ENCODE peak calls at places on chromosomes 7 and 10, in five cellular contexts. V is IMR-90, K is colonic mucosa, U is ovary, E is PC-3. G is an unnamed sample. For H3K9me3, the result is how much of the 10 kb centered on the place peaks cover.

GRCh38 chr7:117281562-117281961 is 41.3 kb downstream of the WNT2 start:
- DNase-seq in U (no peak), E (no peak), V (no peak), K (no peak), G (no peak)

GRCh38 chr10:86210416-86210815 is 156.2 kb downstream of the GRID1 start:
- DNase-seq in V (no peak), E (no peak), K (no peak), U (no peak), G (no peak)

GRCh38 chr7:134630890-134631289 is 15.8 kb upstream of the BPGM start:
- DNase-seq in V (peak), E (peak), K (no peak), U (no peak), G (no peak)

GRCh38 chr7:24024276-24024675 is 259.7 kb upstream of the NPY start:
- DNase-seq in E (no peak), K (no peak), U (no peak), V (no peak), G (no peak)

GRCh38 chr10:110751845-110752244 is 107.7 kb downstream of the RBM20 start:
- DNase-seq in V (no peak), U (no peak), K (no peak), E (no peak), G (no peak)

GRCh38 chr10:129992356-129992755 is 28.3 kb upstream of the EBF3 start:
- DNase-seq in K (no peak), U (no peak), V (no peak), E (no peak), G (no peak)

GRCh38 chr7:142334806-142335205 is 76.9 kb upstream of the PRSS58 start:
- DNase-seq in K (no peak), V (no peak), E (no peak), U (no peak), G (no peak)

GRCh38 chr10:6140141-6140841 is 51.5 kb downstream of the RBM17 start:
- DNase-seq in V (no peak), K (peak), E (no peak), U (no peak), G (no peak)

GRCh38 chr7:1521454-1521853 is 9.0 kb upstream of the MAFK start:
- DNase-seq in U (no peak), E (no peak), K (no peak), V (no peak), G (no peak)

GRCh38 chr7:48154792-48155413 is 16.4 kb upstream of the ABCA13 start:
- DNase-seq in V (peak), U (no peak), E (peak), K (peak), G (no peak)

GRCh38 chr10:105658696-105659095 is 1017.6 kb downstream of the SORCS3 start:
- DNase-seq in E (no peak), U (no peak), K (no peak), V (no peak), G (no peak)

GRCh38 chr7:125511310-125511709 is 581.7 kb upstream of the POT1 start:
- DNase-seq in U (no peak), E (peak), V (no peak), K (no peak), G (no peak)

GRCh38 chr10:79937661-79938226 is 11.2 kb downstream of the SFTPD start:
- DNase-seq in E (no peak), V (no peak), K (no peak), U (no peak), G (no peak)

GRCh38 chr10:1293636-1294440 is 237.7 kb downstream of the WDR37 start:
- DNase-seq in U (no peak), E (no peak), K (no peak), V (no peak), G (no peak)

GRCh38 chr10:130495891-130496642 is 359.9 kb downstream of the GLRX3 start:
- DNase-seq in U (no peak), K (no peak), E (no peak), V (peak), G (no peak)

GRCh38 chr10:119401671-119402395 is 140.7 kb downstream of the RGS10 start:
- DNase-seq in K (peak), E (peak), V (peak), U (peak), G (no peak)

GRCh38 chr10:33335800-33336605 is 1.5 kb upstream of the NRP1 start:
- DNase-seq in V (peak), E (peak), U (peak), K (peak), G (no peak)

GRCh38 chr10:70981171-70981836 is 92.9 kb upstream of the PCBD1 start:
- DNase-seq in U (no peak), V (no peak), E (no peak), K (no peak), G (no peak)

GRCh38 chr10:71767420-71768035 is 5.8 kb downstream of the VSIR start:
- DNase-seq in E (peak), V (no peak), K (peak), U (peak), G (no peak)

GRCh38 chr10:48613015-48613414 is 8.1 kb upstream of the ARHGAP22 start:
- DNase-seq in E (no peak), V (peak), K (peak), U (no peak), G (no peak)

GRCh38 chr10:12333382-12334185 is 15.8 kb upstream of the CAMK1D start:
- DNase-seq in V (peak), E (peak), K (peak), U (peak), G (peak)

GRCh38 chr10:68628576-68629127 is 68.5 kb downstream of the TET1 start:
- DNase-seq in E (peak), K (no peak), V (peak), U (no peak), G (no peak)

GRCh38 chr7:158263964-158264748 is 323.5 kb downstream of the PTPRN2 start:
- DNase-seq in E (no peak), V (no peak), K (peak), U (no peak), G (no peak)

GRCh38 chr7:108097703-108098102 is 32.5 kb downstream of the LAMB4 start:
- DNase-seq in V (no peak), U (no peak), K (peak), E (peak), G (no peak)

GRCh38 chr10:89159761-89160160 is 47.4 kb downstream of the CH25H start:
- DNase-seq in K (no peak), E (no peak), V (no peak), U (no peak), G (no peak)

GRCh38 chr10:71213761-71214440 is 1.5 kb downstream of the UNC5B start:
- DNase-seq in V (peak), E (no peak), U (no peak), K (peak), G (no peak)

GRCh38 chr10:11527700-11528255 is 83.7 kb downstream of the USP6NL start:
- DNase-seq in U (no peak), E (no peak), V (peak), K (no peak), G (no peak)

GRCh38 chr7:157910446-157910845 is 573.6 kb downstream of the DNAJB6 start:
- DNase-seq in U (no peak), E (no peak), V (no peak), K (no peak), G (no peak)

GRCh38 chr7:118148930-118149329 is 35.0 kb upstream of the LSM8 start:
- DNase-seq in E (peak), V (peak), U (no peak), K (no peak), G (no peak)

GRCh38 chr10:13632407-13632806 is 45.6 kb downstream of the PRPF18 start:
- DNase-seq in V (no peak), K (no peak), U (no peak), E (no peak), G (no peak)

GRCh38 chr7:100132697-100133137 is 6.0 kb downstream of the MBLAC1 start:
- DNase-seq in K (peak), U (peak), E (peak), V (peak), G (peak)

GRCh38 chr7:3065724-3066143 is 22.1 kb upstream of the CARD11 start:
- DNase-seq in K (peak), V (peak), U (no peak), E (peak), G (peak)

GRCh38 chr7:27091125-27091524 is 4.7 kb downstream of the HOXA1 start:
- DNase-seq in U (no peak), E (no peak), K (no peak), V (no peak), G (no peak)

GRCh38 chr10:62374862-62375710 is 917 bp downstream of the ZNF365 start:
- DNase-seq in U (no peak), K (no peak), E (peak), V (peak), G (no peak)

DNA sequence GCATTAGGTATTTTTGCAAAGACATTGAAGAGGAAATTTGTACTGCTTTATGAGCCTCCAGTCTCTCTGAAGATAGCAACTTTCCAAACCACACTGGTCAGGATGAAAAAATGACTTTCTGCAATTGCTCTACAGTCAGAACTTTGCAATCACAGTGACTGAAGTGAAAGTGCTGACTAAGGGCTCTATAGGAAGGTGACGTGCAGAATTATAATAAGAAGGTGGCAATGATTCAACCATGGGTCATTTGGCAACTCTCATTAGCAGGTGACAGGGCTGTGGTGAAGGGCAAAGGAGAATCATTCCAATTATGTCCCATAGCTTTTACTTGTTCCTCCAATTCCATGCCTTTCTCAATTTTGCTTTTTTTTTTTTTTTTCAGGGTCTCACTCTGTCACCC is 311.0 kb downstream of the ANKRD30A start:
- DNase-seq in U (no peak), V (no peak), E (peak), K (no peak), G (no peak)
- H3K9me3 ChIP-seq in U (under half), V (under half), E (under half), K (under half), G (under half)

GRCh38 chr10:3129581-3130340 is 42.8 kb downstream of the PITRM1 start:
- DNase-seq in K (no peak), E (no peak), V (no peak), U (no peak), G (no peak)
- H3K9me3 ChIP-seq in K (under half), E (under half), V (under half), U (under half), G (under half)

GRCh38 chr7:72017756-72018155 is 394.4 kb downstream of the CALN1 start:
- DNase-seq in V (no peak), K (no peak), U (no peak), E (no peak), G (no peak)

GRCh38 chr7:72015106-72015505 is 397.0 kb downstream of the CALN1 start:
- DNase-seq in V (no peak), U (no peak), E (no peak), K (no peak), G (no peak)

GRCh38 chr7:72016574-72016973 is 395.6 kb downstream of the CALN1 start:
- DNase-seq in E (no peak), K (no peak), U (no peak), V (no peak), G (no peak)

GRCh38 chr7:72020301-72020700 is 391.8 kb downstream of the CALN1 start:
- DNase-seq in U (no peak), V (no peak), K (no peak), E (no peak), G (no peak)

GRCh38 chr7:72019436-72019835 is 392.7 kb downstream of the CALN1 start:
- DNase-seq in V (no peak), U (no peak), K (no peak), E (no peak), G (no peak)
- H3K9me3 ChIP-seq in V (under half), U (under half), K (under half), E (under half), G (under half)

DNA sequence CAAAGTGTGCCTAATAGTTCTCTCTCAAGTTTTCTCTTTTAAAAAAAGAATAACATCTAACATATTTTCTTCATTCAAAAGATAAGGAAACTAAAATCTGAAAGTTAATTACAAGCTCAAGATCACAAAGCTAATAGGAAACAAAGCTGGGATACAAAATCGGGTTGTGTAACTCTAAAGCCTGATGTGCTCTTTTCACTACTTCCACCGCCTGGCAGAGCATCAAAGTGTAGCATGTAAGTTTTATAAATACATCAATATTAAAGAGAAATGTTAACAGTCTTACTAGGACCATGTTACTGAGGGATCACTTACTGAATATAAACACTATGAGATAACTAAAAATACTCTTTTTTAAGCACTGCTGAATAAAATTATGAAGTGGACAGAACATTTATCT is 97.2 kb downstream of the KMT2C start:
- DNase-seq in U (no peak), K (no peak), E (no peak), V (peak), G (no peak)
- H3K9me3 ChIP-seq in U (under half), K (under half), E (under half), V (under half), G (under half)

DNA sequence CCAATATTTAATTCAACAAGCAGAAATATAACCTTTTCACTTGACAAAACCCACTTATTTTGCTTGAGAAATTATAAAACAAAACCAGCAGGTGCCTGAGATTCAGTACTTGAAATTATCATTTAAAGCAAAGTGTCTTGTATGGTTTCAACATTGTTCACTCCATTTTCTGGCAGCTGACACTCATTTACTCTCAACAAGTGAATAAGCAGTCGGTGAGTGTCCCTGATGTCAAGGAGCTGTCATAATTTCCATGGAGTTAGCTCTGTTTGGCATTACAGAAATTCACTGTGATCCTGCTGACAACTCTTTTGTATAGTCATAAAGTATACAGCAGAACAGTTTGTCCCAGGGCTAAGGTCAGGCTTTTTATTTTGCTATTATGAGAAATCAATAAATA is 490.0 kb downstream of the CNTNAP2 start:
- DNase-seq in V (no peak), K (no peak), E (no peak), U (no peak), G (no peak)
- H3K9me3 ChIP-seq in V (under half), K (under half), E (under half), U (under half), G (under half)

GRCh38 chr7:18903676-18904075 is 213.8 kb downstream of the TWIST1 start:
- DNase-seq in K (no peak), U (no peak), V (no peak), E (no peak), G (no peak)
- H3K9me3 ChIP-seq in K (under half), U (under half), V (under half), E (under half), G (under half)

DNA sequence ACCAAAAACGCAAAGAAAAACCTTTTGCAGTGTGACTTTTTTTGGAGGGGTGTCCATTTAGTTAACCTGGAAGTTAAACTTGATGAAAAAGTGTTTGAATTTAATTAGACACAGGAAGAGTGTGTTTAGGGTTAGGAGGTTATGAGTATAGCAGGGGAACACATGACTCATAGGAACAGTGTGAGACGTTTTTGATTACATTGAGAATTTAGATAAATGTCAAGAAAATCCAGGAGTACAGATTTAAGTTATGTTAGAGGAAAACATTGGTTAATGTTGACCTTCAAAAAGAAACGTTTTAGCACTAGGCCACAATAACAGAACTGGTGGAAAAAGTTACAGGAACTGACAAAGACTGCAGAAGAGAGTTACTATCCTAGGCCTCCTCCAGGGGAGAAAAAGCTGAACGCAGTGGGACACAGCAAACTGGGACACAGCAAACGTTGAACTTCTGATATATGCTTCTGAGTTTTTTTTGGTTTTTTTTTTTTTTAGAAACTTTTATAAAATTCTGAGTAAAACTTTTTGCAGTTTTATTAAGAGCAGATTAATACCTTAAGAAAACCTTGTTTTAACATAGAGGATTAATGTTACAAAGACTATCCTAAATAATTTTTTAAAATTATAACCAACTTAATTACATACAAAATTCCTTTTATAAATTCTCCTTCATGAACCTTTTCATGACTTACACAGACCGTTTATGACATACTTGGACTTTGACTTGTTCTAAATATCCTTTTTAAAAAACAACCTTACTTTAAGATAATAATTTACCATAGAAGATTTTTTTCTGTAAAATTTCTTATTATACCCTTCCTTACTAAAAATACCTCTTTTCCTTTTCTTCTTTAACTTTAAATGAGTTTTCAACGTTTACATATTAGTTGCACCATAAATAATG is 22.2 kb downstream of the LANCL2 start:
- DNase-seq in E (peak), V (peak), K (no peak), U (no peak), G (no peak)
- H3K9me3 ChIP-seq in E (under half), V (under half), K (under half), U (under half), G (under half)

DNA sequence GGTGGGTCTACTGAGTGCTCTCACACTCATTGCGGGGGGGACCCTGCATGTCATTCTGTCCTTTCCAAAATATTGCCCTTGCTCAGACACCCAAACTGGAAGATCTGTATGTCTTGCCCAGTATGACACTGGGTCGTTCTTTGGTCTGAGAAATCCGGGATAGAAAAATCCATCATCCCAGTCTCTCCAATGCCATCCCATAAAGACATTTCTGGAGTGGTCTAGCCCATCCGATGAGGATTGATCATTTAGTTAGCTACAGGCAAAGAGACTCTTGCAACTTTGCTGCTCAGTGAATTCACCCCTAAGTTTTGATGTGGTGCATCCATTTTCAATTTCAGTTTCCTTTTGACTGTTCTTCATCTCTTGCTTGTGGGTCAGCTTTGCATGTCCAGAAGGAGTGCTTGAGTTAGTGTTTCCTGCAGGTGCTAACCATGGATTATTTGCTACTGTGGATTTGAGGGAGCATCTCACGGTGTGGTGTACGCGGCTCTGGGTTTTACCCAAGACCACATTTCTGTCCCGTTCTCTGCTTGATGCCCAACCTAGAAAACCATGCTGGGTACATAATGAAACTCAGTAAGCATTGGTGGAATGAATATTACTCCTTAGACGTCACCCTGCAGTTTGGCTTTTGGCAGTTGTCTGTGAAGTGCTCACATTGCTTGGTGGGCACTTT is 247.0 kb upstream of the MKI67 start:
- DNase-seq in E (no peak), V (no peak), K (no peak), U (no peak), G (no peak)
- H3K9me3 ChIP-seq in E (under half), V (under half), K (under half), U (under half), G (under half)